ENCODE peak calls at places on chromosome 1, in eight cellular contexts. C is epithelial cell of proximal tubule, H is PC-3, U is DND-41, A is brain microvascular endothelial cell, M is HL-60, I is thoracic aorta, F is neural progenitor cell. P is an unnamed sample.

GRCh38 chr1:8702848-8703810 is 114.3 kb downstream of the RERE start:
- DNase-seq in M (peak; percentile 78), C (no peak), H (peak; percentile 93), F (peak; percentile 97), I (peak; percentile 58), A (peak; percentile 89), U (peak; percentile 68), P (peak; percentile 68)

GRCh38 chr1:12457771-12458170 is 160.2 kb downstream of the DHRS3 start:
- DNase-seq in I (no peak), C (no peak), U (no peak), A (no peak), M (no peak), F (no peak), H (no peak), P (no peak)

GRCh38 chr1:168863647-168864234 is 134.7 kb upstream of the DPT start:
- DNase-seq in I (no peak), M (no peak), H (no peak), U (no peak), A (no peak), F (no peak), C (no peak), P (no peak)

GRCh38 chr1:198212675-198213074 is 55.9 kb downstream of the NEK7 start:
- DNase-seq in C (peak; percentile 69), U (no peak), H (peak; percentile 43), F (no peak), I (no peak), M (peak; percentile 16), A (peak; percentile 90), P (peak; percentile 63)

GRCh38 chr1:155178441-155179106 is 4.9 kb downstream of the TRIM46 start:
- DNase-seq in I (no peak), M (no peak), A (no peak), F (no peak), U (no peak), H (no peak), C (no peak), P (no peak)

GRCh38 chr1:19557609-19558051 is 72.3 kb upstream of the CAPZB start:
- DNase-seq in M (peak; percentile 47), I (no peak), H (peak; percentile 3), F (no peak), A (no peak), U (no peak), C (no peak), P (no peak)

GRCh38 chr1:182484531-182485257 is 34.7 kb downstream of the RGSL1 start:
- DNase-seq in H (peak; percentile 10), I (no peak), A (no peak), U (peak; percentile 84), F (peak; percentile 46), M (peak; percentile 99), C (no peak), P (no peak)

GRCh38 chr1:230067871-230068814 is 1.1 kb downstream of the GALNT2 start:
- DNase-seq in C (no peak), F (peak; percentile 70), H (peak; percentile 41), M (no peak), U (no peak), I (no peak), A (no peak), P (no peak)

GRCh38 chr1:160085686-160086089 is 4.3 kb downstream of the KCNJ9 start:
- DNase-seq in C (no peak), F (peak; percentile 92), H (peak; percentile 81), A (peak; percentile 79), M (peak; percentile 56), I (no peak), U (peak; percentile 67), P (peak; percentile 32)

GRCh38 chr1:110208916-110209650 is 1.0 kb upstream of the KCNC4 start:
- DNase-seq in A (no peak), H (no peak), U (no peak), I (no peak), M (no peak), F (peak; percentile 23), C (no peak), P (no peak)

GRCh38 chr1:167439301-167439988 is 78.9 kb downstream of the CD247 start:
- DNase-seq in F (peak; percentile 87), M (no peak), C (no peak), I (no peak), H (no peak), A (peak; percentile 27), U (no peak), P (no peak)

GRCh38 chr1:66671472-66671871 is 80.8 kb upstream of the DYNLT5 start:
- DNase-seq in A (no peak), C (no peak), M (no peak), F (no peak), I (no peak), U (no peak), H (no peak), P (no peak)

GRCh38 chr1:36365310-36365895 is 20.3 kb downstream of the STK40 start:
- DNase-seq in F (no peak), A (no peak), M (no peak), I (no peak), H (no peak), U (no peak), C (no peak), P (no peak)

GRCh38 chr1:226304291-226304955 is 4.5 kb downstream of the LIN9 start:
- DNase-seq in H (no peak), M (no peak), I (no peak), A (no peak), F (no peak), U (no peak), C (no peak), P (no peak)

GRCh38 chr1:51340380-51340779 is 10.0 kb upstream of the TTC39A start:
- DNase-seq in M (no peak), U (no peak), F (no peak), I (no peak), H (no peak), A (no peak), C (no peak), P (no peak)

GRCh38 chr1:230424440-230425251 is 1.5 kb downstream of the PGBD5 start:
- DNase-seq in F (peak; percentile 64), C (no peak), U (no peak), I (no peak), H (no peak), M (peak; percentile 29), A (no peak), P (no peak)

GRCh38 chr1:89711140-89711778 is 78.3 kb downstream of the LRRC8C start:
- DNase-seq in A (no peak), I (no peak), U (no peak), C (no peak), H (no peak), F (no peak), M (no peak), P (no peak)

GRCh38 chr1:184532199-184532598 is 145.4 kb downstream of the C1orf21 start:
- DNase-seq in I (no peak), M (no peak), H (no peak), F (no peak), U (no peak), C (no peak), A (no peak), P (no peak)

GRCh38 chr1:166032901-166033371 is 133.9 kb downstream of the FAM78B start:
- DNase-seq in A (no peak), I (no peak), M (no peak), H (no peak), U (no peak), C (no peak), F (no peak), P (peak; percentile 1)

DNA sequence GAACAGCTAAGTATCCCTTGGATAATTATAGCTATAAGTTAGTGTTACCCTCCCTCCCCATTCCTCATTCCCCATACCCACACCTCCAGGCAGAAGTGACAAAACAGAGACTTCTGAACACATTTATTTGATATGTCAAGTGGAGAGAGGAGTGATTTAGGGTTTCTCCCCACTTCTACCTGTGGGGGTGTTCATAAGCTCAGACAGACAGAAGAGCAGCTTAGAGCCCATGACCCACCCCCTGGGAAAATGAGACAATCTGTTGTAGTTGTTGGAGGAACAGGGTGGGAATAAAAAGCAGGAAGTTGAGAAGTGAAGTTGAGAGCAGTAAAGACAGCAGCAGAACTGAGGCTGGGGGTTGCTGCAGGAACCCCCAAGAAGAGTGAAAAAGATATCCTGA is 1.5 kb upstream of the LIX1L start:
- DNase-seq in C (no peak), F (no peak), A (no peak), M (no peak), U (no peak), H (no peak), I (no peak), P (no peak)
- H3K4me3 ChIP-seq in C (no peak overlapping the region), F (no peak overlapping the region), A (no peak overlapping the region), M (no peak overlapping the region), U (no peak overlapping the region), H (no peak overlapping the region), I (no peak overlapping the region), P (no peak overlapping the region)

DNA sequence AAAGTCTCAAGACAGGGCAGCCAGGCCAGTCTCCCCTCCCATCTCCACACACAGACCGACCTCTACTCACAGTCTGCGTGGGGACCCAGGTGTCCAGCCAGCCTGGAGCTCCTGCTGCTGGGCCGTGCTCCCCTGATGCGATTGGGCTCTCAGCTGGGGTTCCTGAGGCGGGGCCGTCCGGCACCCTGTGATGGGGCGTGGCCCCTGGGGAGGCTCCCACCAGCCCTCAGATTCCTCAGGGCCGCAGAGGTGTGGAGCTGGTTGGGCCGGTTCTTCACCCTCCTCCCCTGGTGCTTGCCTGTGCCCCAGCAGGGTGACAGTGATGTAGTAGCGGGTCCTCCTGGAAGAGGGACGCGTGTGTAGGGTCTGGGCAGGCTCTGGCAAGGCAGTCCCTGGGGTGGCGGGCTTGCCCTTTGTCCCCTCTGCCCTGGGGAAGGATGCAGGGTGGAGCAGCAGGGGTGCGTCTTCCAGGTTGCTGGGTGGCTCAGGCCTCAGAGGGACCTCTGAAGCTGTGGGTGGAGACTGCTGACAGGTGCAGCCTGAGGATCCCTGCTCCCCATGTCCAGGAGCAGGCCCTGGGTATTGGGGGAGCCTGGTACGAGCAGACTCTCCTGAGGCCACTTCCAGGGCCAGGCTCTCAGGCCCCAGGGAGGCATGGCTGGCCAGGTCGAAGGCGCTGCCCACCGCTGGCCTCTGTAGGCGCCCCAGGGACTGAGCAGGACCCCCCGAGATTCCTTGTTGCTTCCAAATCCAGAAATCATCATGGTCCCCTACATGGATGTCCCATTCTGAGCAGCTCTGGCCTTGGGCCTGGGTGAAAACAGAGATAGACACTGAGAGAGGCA is at the start of gene CRYBG2:
- DNase-seq in F (no peak), I (no peak), M (no peak), H (peak; percentile 90), C (no peak), A (no peak), U (no peak), P (no peak)
- TF ChIP-seq CTCF in F (no peak), I (no peak), M (no peak), H (no peak), C (no peak), A (no peak), U (no peak), P (no peak)

GRCh38 chr1:24929091-24929875 is 793 bp downstream of the RUNX3 start:
- DNase-seq in F (peak; percentile 64), U (peak; percentile 53), I (no peak), C (no peak), A (no peak), H (peak; percentile 13), M (peak; percentile 44), P (no peak)
- H3K4me3 ChIP-seq in F (peak overlapping the region; percentile 37), U (peak overlapping the region; percentile 58), I (peak overlapping the region; percentile 67), C (no peak overlapping the region), A (peak overlapping the region; percentile 60), H (peak overlapping the region; percentile 59), M (peak overlapping the region; percentile 75), P (no peak overlapping the region)

DNA sequence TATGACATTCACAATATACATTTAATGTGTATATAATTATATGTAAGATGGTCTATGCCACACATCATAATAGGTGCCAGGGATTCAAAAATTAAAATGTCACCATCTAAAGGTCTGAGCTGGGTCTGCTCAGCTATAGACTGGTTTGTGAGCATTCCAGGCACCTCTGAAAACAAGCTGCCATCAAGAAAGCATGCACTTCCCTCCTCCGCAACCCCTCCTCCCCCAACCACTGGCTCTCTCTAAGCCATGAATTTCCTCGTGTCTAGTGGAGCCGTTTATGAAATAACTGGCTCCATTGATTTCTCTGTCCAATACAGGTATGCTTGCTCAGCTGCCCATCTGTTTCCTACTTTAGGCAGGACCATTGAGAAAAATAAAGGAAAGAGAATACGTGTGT is 522.6 kb upstream of the PLXNA2 start:
- DNase-seq in I (no peak), H (no peak), U (no peak), C (no peak), F (no peak), A (no peak), M (no peak), P (no peak)
- TF ChIP-seq CTCF in I (no peak), H (no peak), U (no peak), C (no peak), F (no peak), A (no peak), M (no peak), P (no peak)

P was measured in astrocyte of the cerebellum.